ENCODE peak calls at places on chromosome 5, in nine cellular contexts. One of them, this sample, is unnamed.

GRCh38 chr5:20129491-20129890 is 141.5 kb upstream of the CDH18 start:
- DNase-seq in psoas muscle: no peak
- DNase-seq in activated CD8-positive, alpha-beta memory T cell treated with anti-CD3 and anti-CD28 coated beads for 24 hours: no peak
- DNase-seq in GM12891: no peak
- DNase-seq in mesenteric fat pad: no peak
- DNase-seq in fibroblast of the aortic adventitia: no peak
- DNase-seq in GM20000: no peak
- DNase-seq in H54: no peak
- DNase-seq in ACHN: no peak
- DNase-seq in this sample: no peak

GRCh38 chr5:79448336-79448735 is 65.6 kb downstream of the HOMER1 start:
- DNase-seq in psoas muscle: no peak
- DNase-seq in activated CD8-positive, alpha-beta memory T cell treated with anti-CD3 and anti-CD28 coated beads for 24 hours: no peak
- DNase-seq in GM12891: no peak
- DNase-seq in mesenteric fat pad: no peak
- DNase-seq in fibroblast of the aortic adventitia: peak; percentile 79
- DNase-seq in GM20000: no peak
- DNase-seq in H54: no peak
- DNase-seq in ACHN: peak; percentile 64
- DNase-seq in this sample: peak; percentile 29

GRCh38 chr5:139658928-139659667 is 10.9 kb downstream of the CXXC5 start:
- DNase-seq in psoas muscle: peak; percentile 85
- DNase-seq in activated CD8-positive, alpha-beta memory T cell treated with anti-CD3 and anti-CD28 coated beads for 24 hours: no peak
- DNase-seq in GM12891: no peak
- DNase-seq in mesenteric fat pad: no peak
- DNase-seq in fibroblast of the aortic adventitia: peak; percentile 73
- DNase-seq in GM20000: no peak
- DNase-seq in H54: peak; percentile 77
- DNase-seq in ACHN: peak; percentile 62
- DNase-seq in this sample: no peak

GRCh38 chr5:113806823-113807222 is 293.3 kb downstream of the YTHDC2 start:
- DNase-seq in psoas muscle: no peak
- DNase-seq in activated CD8-positive, alpha-beta memory T cell treated with anti-CD3 and anti-CD28 coated beads for 24 hours: no peak
- DNase-seq in GM12891: no peak
- DNase-seq in mesenteric fat pad: no peak
- DNase-seq in fibroblast of the aortic adventitia: peak; percentile 1
- DNase-seq in GM20000: no peak
- DNase-seq in H54: no peak
- DNase-seq in ACHN: no peak
- DNase-seq in this sample: no peak

GRCh38 chr5:54742417-54742889 is 224.9 kb downstream of the SNX18 start:
- DNase-seq in psoas muscle: no peak
- DNase-seq in activated CD8-positive, alpha-beta memory T cell treated with anti-CD3 and anti-CD28 coated beads for 24 hours: no peak
- DNase-seq in GM12891: no peak
- DNase-seq in mesenteric fat pad: no peak
- DNase-seq in fibroblast of the aortic adventitia: peak; percentile 86
- DNase-seq in GM20000: no peak
- DNase-seq in H54: peak; percentile 48
- DNase-seq in ACHN: no peak
- DNase-seq in this sample: peak; percentile 27

GRCh38 chr5:10635257-10635860 is 71.5 kb downstream of the ANKRD33B start:
- DNase-seq in psoas muscle: no peak
- DNase-seq in activated CD8-positive, alpha-beta memory T cell treated with anti-CD3 and anti-CD28 coated beads for 24 hours: peak; percentile 76
- DNase-seq in GM12891: peak; percentile 68
- DNase-seq in mesenteric fat pad: no peak
- DNase-seq in fibroblast of the aortic adventitia: peak; percentile 18
- DNase-seq in GM20000: peak; percentile 89
- DNase-seq in H54: peak; percentile 96
- DNase-seq in ACHN: peak; percentile 76
- DNase-seq in this sample: no peak

GRCh38 chr5:66860199-66860975 is 264.2 kb downstream of the MAST4 start:
- DNase-seq in psoas muscle: no peak
- DNase-seq in activated CD8-positive, alpha-beta memory T cell treated with anti-CD3 and anti-CD28 coated beads for 24 hours: no peak
- DNase-seq in GM12891: no peak
- DNase-seq in mesenteric fat pad: no peak
- DNase-seq in fibroblast of the aortic adventitia: peak; percentile 35
- DNase-seq in GM20000: no peak
- DNase-seq in H54: no peak
- DNase-seq in ACHN: no peak
- DNase-seq in this sample: no peak

GRCh38 chr5:138542120-138542955 is 698 bp downstream of the ETF1 start:
- DNase-seq in psoas muscle: no peak
- DNase-seq in activated CD8-positive, alpha-beta memory T cell treated with anti-CD3 and anti-CD28 coated beads for 24 hours: peak; percentile 62
- DNase-seq in GM12891: no peak
- DNase-seq in mesenteric fat pad: no peak
- DNase-seq in fibroblast of the aortic adventitia: peak; percentile 25
- DNase-seq in GM20000: no peak
- DNase-seq in H54: no peak
- DNase-seq in ACHN: peak; percentile 34
- DNase-seq in this sample: peak; percentile 11

GRCh38 chr5:124289641-124290201 is 456.7 kb downstream of the ZNF608 start:
- DNase-seq in psoas muscle: no peak
- DNase-seq in activated CD8-positive, alpha-beta memory T cell treated with anti-CD3 and anti-CD28 coated beads for 24 hours: no peak
- DNase-seq in GM12891: no peak
- DNase-seq in mesenteric fat pad: no peak
- DNase-seq in fibroblast of the aortic adventitia: no peak
- DNase-seq in GM20000: no peak
- DNase-seq in H54: no peak
- DNase-seq in ACHN: no peak
- DNase-seq in this sample: no peak

GRCh38 chr5:65151632-65152031 is 330.1 kb downstream of the ADAMTS6 start:
- DNase-seq in psoas muscle: no peak
- DNase-seq in activated CD8-positive, alpha-beta memory T cell treated with anti-CD3 and anti-CD28 coated beads for 24 hours: no peak
- DNase-seq in GM12891: no peak
- DNase-seq in mesenteric fat pad: no peak
- DNase-seq in fibroblast of the aortic adventitia: no peak
- DNase-seq in GM20000: no peak
- DNase-seq in H54: no peak
- DNase-seq in ACHN: no peak
- DNase-seq in this sample: no peak

GRCh38 chr5:126373621-126374416 is 49.4 kb upstream of the GRAMD2B start:
- DNase-seq in psoas muscle: no peak
- DNase-seq in activated CD8-positive, alpha-beta memory T cell treated with anti-CD3 and anti-CD28 coated beads for 24 hours: no peak
- DNase-seq in GM12891: no peak
- DNase-seq in mesenteric fat pad: no peak
- DNase-seq in fibroblast of the aortic adventitia: no peak
- DNase-seq in GM20000: no peak
- DNase-seq in H54: no peak
- DNase-seq in ACHN: peak; percentile 55
- DNase-seq in this sample: no peak

GRCh38 chr5:95718203-95718602 is 12.9 kb upstream of the RHOBTB3 start:
- DNase-seq in psoas muscle: no peak
- DNase-seq in activated CD8-positive, alpha-beta memory T cell treated with anti-CD3 and anti-CD28 coated beads for 24 hours: no peak
- DNase-seq in GM12891: no peak
- DNase-seq in mesenteric fat pad: no peak
- DNase-seq in fibroblast of the aortic adventitia: no peak
- DNase-seq in GM20000: peak; percentile 52
- DNase-seq in H54: no peak
- DNase-seq in ACHN: no peak
- DNase-seq in this sample: no peak

GRCh38 chr5:176693477-176693851 is 46.2 kb downstream of the TSPAN17 start:
- DNase-seq in psoas muscle: no peak
- DNase-seq in activated CD8-positive, alpha-beta memory T cell treated with anti-CD3 and anti-CD28 coated beads for 24 hours: no peak
- DNase-seq in GM12891: no peak
- DNase-seq in mesenteric fat pad: no peak
- DNase-seq in fibroblast of the aortic adventitia: no peak
- DNase-seq in GM20000: no peak
- DNase-seq in H54: no peak
- DNase-seq in ACHN: no peak
- DNase-seq in this sample: no peak

GRCh38 chr5:150409638-150410523 is 2.8 kb downstream of the CD74 start:
- DNase-seq in psoas muscle: peak; percentile 77
- DNase-seq in activated CD8-positive, alpha-beta memory T cell treated with anti-CD3 and anti-CD28 coated beads for 24 hours: peak; percentile 72
- DNase-seq in GM12891: no peak
- DNase-seq in mesenteric fat pad: no peak
- DNase-seq in fibroblast of the aortic adventitia: peak; percentile 88
- DNase-seq in GM20000: peak; percentile 68
- DNase-seq in H54: peak; percentile 97
- DNase-seq in ACHN: peak; percentile 87
- DNase-seq in this sample: peak; percentile 29

GRCh38 chr5:137619191-137619870 is 116.6 kb downstream of the KLHL3 start:
- DNase-seq in psoas muscle: peak; percentile 75
- DNase-seq in activated CD8-positive, alpha-beta memory T cell treated with anti-CD3 and anti-CD28 coated beads for 24 hours: no peak
- DNase-seq in GM12891: no peak
- DNase-seq in mesenteric fat pad: no peak
- DNase-seq in fibroblast of the aortic adventitia: peak; percentile 94
- DNase-seq in GM20000: no peak
- DNase-seq in H54: peak; percentile 56
- DNase-seq in ACHN: peak; percentile 2
- DNase-seq in this sample: peak; percentile 74

GRCh38 chr5:80406980-80407734 is 707 bp upstream of the ZFYVE16 start:
- DNase-seq in psoas muscle: peak; percentile 58
- DNase-seq in activated CD8-positive, alpha-beta memory T cell treated with anti-CD3 and anti-CD28 coated beads for 24 hours: peak; percentile 62
- DNase-seq in GM12891: no peak
- DNase-seq in mesenteric fat pad: no peak
- DNase-seq in fibroblast of the aortic adventitia: no peak
- DNase-seq in GM20000: no peak
- DNase-seq in H54: no peak
- DNase-seq in ACHN: no peak
- DNase-seq in this sample: no peak

GRCh38 chr5:87551807-87552377 is 139.2 kb upstream of the CCNH start:
- DNase-seq in psoas muscle: no peak
- DNase-seq in activated CD8-positive, alpha-beta memory T cell treated with anti-CD3 and anti-CD28 coated beads for 24 hours: no peak
- DNase-seq in GM12891: no peak
- DNase-seq in mesenteric fat pad: no peak
- DNase-seq in fibroblast of the aortic adventitia: no peak
- DNase-seq in GM20000: no peak
- DNase-seq in H54: no peak
- DNase-seq in ACHN: no peak
- DNase-seq in this sample: no peak

GRCh38 chr5:160514191-160514590 is 92.5 kb downstream of the PTTG1 start:
- DNase-seq in psoas muscle: no peak
- DNase-seq in activated CD8-positive, alpha-beta memory T cell treated with anti-CD3 and anti-CD28 coated beads for 24 hours: no peak
- DNase-seq in GM12891: no peak
- DNase-seq in mesenteric fat pad: no peak
- DNase-seq in fibroblast of the aortic adventitia: no peak
- DNase-seq in GM20000: no peak
- DNase-seq in H54: no peak
- DNase-seq in ACHN: no peak
- DNase-seq in this sample: no peak

GRCh38 chr5:178318382-178318781 is 85.8 kb upstream of the PHYKPL start:
- DNase-seq in psoas muscle: peak; percentile 25
- DNase-seq in activated CD8-positive, alpha-beta memory T cell treated with anti-CD3 and anti-CD28 coated beads for 24 hours: no peak
- DNase-seq in GM12891: no peak
- DNase-seq in mesenteric fat pad: no peak
- DNase-seq in fibroblast of the aortic adventitia: no peak
- DNase-seq in GM20000: no peak
- DNase-seq in H54: no peak
- DNase-seq in ACHN: no peak
- DNase-seq in this sample: no peak

GRCh38 chr5:157451806-157452205 is 8.2 kb upstream of the NIPAL4 start:
- DNase-seq in psoas muscle: no peak
- DNase-seq in activated CD8-positive, alpha-beta memory T cell treated with anti-CD3 and anti-CD28 coated beads for 24 hours: no peak
- DNase-seq in GM12891: no peak
- DNase-seq in mesenteric fat pad: no peak
- DNase-seq in fibroblast of the aortic adventitia: no peak
- DNase-seq in GM20000: no peak
- DNase-seq in H54: no peak
- DNase-seq in ACHN: no peak
- DNase-seq in this sample: no peak

GRCh38 chr5:139678751-139679750 is 30.9 kb downstream of the CXXC5 start:
- DNase-seq in psoas muscle: peak; percentile 89
- DNase-seq in activated CD8-positive, alpha-beta memory T cell treated with anti-CD3 and anti-CD28 coated beads for 24 hours: no peak
- DNase-seq in GM12891: no peak
- DNase-seq in mesenteric fat pad: no peak
- DNase-seq in fibroblast of the aortic adventitia: peak; percentile 34
- DNase-seq in GM20000: no peak
- DNase-seq in H54: no peak
- DNase-seq in ACHN: no peak
- DNase-seq in this sample: no peak

GRCh38 chr5:124736111-124736813 is 10.2 kb downstream of the ZNF608 start:
- DNase-seq in psoas muscle: no peak
- DNase-seq in activated CD8-positive, alpha-beta memory T cell treated with anti-CD3 and anti-CD28 coated beads for 24 hours: no peak
- DNase-seq in GM12891: no peak
- DNase-seq in mesenteric fat pad: no peak
- DNase-seq in fibroblast of the aortic adventitia: peak; percentile 90
- DNase-seq in GM20000: no peak
- DNase-seq in H54: no peak
- DNase-seq in ACHN: no peak
- DNase-seq in this sample: no peak

GRCh38 chr5:126597156-126597555 is 2.1 kb upstream of the ALDH7A1 start:
- DNase-seq in psoas muscle: no peak
- DNase-seq in activated CD8-positive, alpha-beta memory T cell treated with anti-CD3 and anti-CD28 coated beads for 24 hours: no peak
- DNase-seq in GM12891: no peak
- DNase-seq in mesenteric fat pad: no peak
- DNase-seq in fibroblast of the aortic adventitia: peak; percentile 82
- DNase-seq in GM20000: no peak
- DNase-seq in H54: no peak
- DNase-seq in ACHN: no peak
- DNase-seq in this sample: no peak

GRCh38 chr5:134055015-134055414 is 50.2 kb upstream of the VDAC1 start:
- DNase-seq in psoas muscle: no peak
- DNase-seq in activated CD8-positive, alpha-beta memory T cell treated with anti-CD3 and anti-CD28 coated beads for 24 hours: no peak
- DNase-seq in GM12891: no peak
- DNase-seq in mesenteric fat pad: peak; percentile 78
- DNase-seq in fibroblast of the aortic adventitia: no peak
- DNase-seq in GM20000: no peak
- DNase-seq in H54: no peak
- DNase-seq in ACHN: no peak
- DNase-seq in this sample: no peak

GRCh38 chr5:80239680-80240367 is 16.0 kb downstream of the SERINC5 start:
- DNase-seq in psoas muscle: no peak
- DNase-seq in activated CD8-positive, alpha-beta memory T cell treated with anti-CD3 and anti-CD28 coated beads for 24 hours: no peak
- DNase-seq in GM12891: no peak
- DNase-seq in mesenteric fat pad: no peak
- DNase-seq in fibroblast of the aortic adventitia: peak; percentile 33
- DNase-seq in GM20000: no peak
- DNase-seq in H54: no peak
- DNase-seq in ACHN: no peak
- DNase-seq in this sample: no peak

GRCh38 chr5:81286059-81286617 is 15.2 kb upstream of the ZCCHC9 start:
- DNase-seq in psoas muscle: no peak
- DNase-seq in activated CD8-positive, alpha-beta memory T cell treated with anti-CD3 and anti-CD28 coated beads for 24 hours: no peak
- DNase-seq in GM12891: no peak
- DNase-seq in mesenteric fat pad: no peak
- DNase-seq in fibroblast of the aortic adventitia: no peak
- DNase-seq in GM20000: no peak
- DNase-seq in H54: no peak
- DNase-seq in ACHN: no peak
- DNase-seq in this sample: no peak

GRCh38 chr5:134288610-134289009 is 62.7 kb upstream of the PPP2CA start:
- DNase-seq in psoas muscle: no peak
- DNase-seq in activated CD8-positive, alpha-beta memory T cell treated with anti-CD3 and anti-CD28 coated beads for 24 hours: no peak
- DNase-seq in GM12891: no peak
- DNase-seq in mesenteric fat pad: no peak
- DNase-seq in fibroblast of the aortic adventitia: no peak
- DNase-seq in GM20000: no peak
- DNase-seq in H54: no peak
- DNase-seq in ACHN: no peak
- DNase-seq in this sample: no peak

GRCh38 chr5:170611446-170612088 is 107.7 kb downstream of the KCNIP1 start:
- DNase-seq in psoas muscle: no peak
- DNase-seq in activated CD8-positive, alpha-beta memory T cell treated with anti-CD3 and anti-CD28 coated beads for 24 hours: no peak
- DNase-seq in GM12891: no peak
- DNase-seq in mesenteric fat pad: no peak
- DNase-seq in fibroblast of the aortic adventitia: no peak
- DNase-seq in GM20000: no peak
- DNase-seq in H54: no peak
- DNase-seq in ACHN: peak; percentile 48
- DNase-seq in this sample: no peak

GRCh38 chr5:149367249-149367971 is 9.6 kb downstream of the PCYOX1L start:
- DNase-seq in psoas muscle: no peak
- DNase-seq in activated CD8-positive, alpha-beta memory T cell treated with anti-CD3 and anti-CD28 coated beads for 24 hours: peak; percentile 78
- DNase-seq in GM12891: peak; percentile 79
- DNase-seq in mesenteric fat pad: no peak
- DNase-seq in fibroblast of the aortic adventitia: peak; percentile 71
- DNase-seq in GM20000: peak; percentile 84
- DNase-seq in H54: peak; percentile 84
- DNase-seq in ACHN: peak; percentile 76
- DNase-seq in this sample: peak; percentile 43

GRCh38 chr5:67238191-67238590 is 41.6 kb upstream of the CD180 start:
- DNase-seq in psoas muscle: no peak
- DNase-seq in activated CD8-positive, alpha-beta memory T cell treated with anti-CD3 and anti-CD28 coated beads for 24 hours: no peak
- DNase-seq in GM12891: no peak
- DNase-seq in mesenteric fat pad: no peak
- DNase-seq in fibroblast of the aortic adventitia: no peak
- DNase-seq in GM20000: no peak
- DNase-seq in H54: no peak
- DNase-seq in ACHN: no peak
- DNase-seq in this sample: no peak

GRCh38 chr5:166068547-166069335 is 2222.7 kb upstream of the WWC1 start:
- DNase-seq in psoas muscle: no peak
- DNase-seq in activated CD8-positive, alpha-beta memory T cell treated with anti-CD3 and anti-CD28 coated beads for 24 hours: no peak
- DNase-seq in GM12891: no peak
- DNase-seq in mesenteric fat pad: no peak
- DNase-seq in fibroblast of the aortic adventitia: no peak
- DNase-seq in GM20000: no peak
- DNase-seq in H54: no peak
- DNase-seq in ACHN: no peak
- DNase-seq in this sample: no peak